ENCODE peak calls at places on chromosomes 1 and 21, in four cellular contexts. I is mammary epithelial cell, J is osteoblast, H is heart right ventricle. U is an unnamed sample. For H3K36me3, the result is how much of the 10 kb centered on the place peaks cover.

GRCh38 chr1:5877683-5878530 is 114.3 kb downstream of the NPHP4 start:
- DNase-seq in I (no peak), J (peak), H (no peak), U (no peak)

GRCh38 chr1:93631626-93632365 is 49.8 kb downstream of the BCAR3 start:
- DNase-seq in I (no peak), J (no peak), H (no peak), U (no peak)

GRCh38 chr1:163875214-163875926 is 553.6 kb downstream of the NUF2 start:
- DNase-seq in I (no peak), H (peak), J (peak), U (no peak)

GRCh38 chr1:205301842-205302588 is 19.5 kb downstream of the NUAK2 start:
- DNase-seq in H (no peak), I (no peak), J (peak), U (no peak)

GRCh38 chr1:184456189-184456588 is 69.4 kb downstream of the C1orf21 start:
- DNase-seq in J (no peak), H (no peak), I (no peak), U (no peak)

GRCh38 chr1:11934295-11935039 is at the start of gene PLOD1:
- DNase-seq in I (peak), H (peak), J (peak), U (peak)

GRCh38 chr1:209431402-209431801 is 152.1 kb upstream of the CAMK1G start:
- DNase-seq in J (no peak), I (no peak), H (no peak), U (no peak)

GRCh38 chr21:14325575-14325974 is 57.4 kb downstream of the HSPA13 start:
- DNase-seq in H (no peak), I (no peak), J (no peak), U (no peak)

GRCh38 chr1:22776051-22776611 is 65.5 kb downstream of the EPHB2 start:
- DNase-seq in H (no peak), J (peak), I (no peak), U (no peak)

GRCh38 chr1:51463561-51463960 is 55.5 kb downstream of the EPS15 start:
- DNase-seq in J (no peak), H (no peak), I (no peak), U (no peak)

GRCh38 chr21:39690454-39690853 is 54.5 kb upstream of the IGSF5 start:
- DNase-seq in I (no peak), H (no peak), J (no peak), U (no peak)

GRCh38 chr1:111032295-111032897 is 68.7 kb upstream of the LRIF1 start:
- DNase-seq in H (peak), I (peak), J (no peak), U (peak)

GRCh38 chr1:199901341-199901740 is 126.2 kb upstream of the NR5A2 start:
- DNase-seq in I (no peak), H (no peak), J (no peak), U (no peak)

GRCh38 chr1:215631040-215631439 is 63.9 kb downstream of the KCTD3 start:
- DNase-seq in I (no peak), H (no peak), J (no peak), U (no peak)

GRCh38 chr1:8379513-8380186 is 61.7 kb downstream of the SLC45A1 start:
- DNase-seq in I (no peak), H (no peak), J (peak), U (peak)

GRCh38 chr1:35361638-35362037 is 93.1 kb downstream of the ZMYM4 start:
- DNase-seq in J (no peak), H (no peak), I (no peak), U (no peak)

GRCh38 chr1:22737374-22738068 is 26.9 kb downstream of the EPHB2 start:
- DNase-seq in J (no peak), H (no peak), I (no peak), U (no peak)

GRCh38 chr1:29324771-29325351 is 88.5 kb downstream of the PTPRU start:
- DNase-seq in I (no peak), J (peak), H (no peak), U (peak)

GRCh38 chr1:14949836-14950674 is 203.5 kb upstream of the TMEM51 start:
- DNase-seq in J (no peak), H (no peak), I (no peak), U (peak)

GRCh38 chr1:46489169-46489637 is 433 bp upstream of the DMBX1 start:
- DNase-seq in I (peak), J (no peak), H (no peak), U (peak)

GRCh38 chr1:245129811-245130210 is 25.0 kb upstream of the KIF26B start:
- DNase-seq in H (no peak), I (no peak), J (no peak), U (no peak)

GRCh38 chr1:28506907-28507246 is 1.0 kb downstream of the RCC1 start:
- DNase-seq in J (no peak), H (no peak), I (no peak), U (no peak)

GRCh38 chr1:95780836-95781235 is 546.8 kb downstream of the RWDD3 start:
- DNase-seq in H (no peak), I (no peak), J (peak), U (no peak)

GRCh38 chr1:79929356-79929755 is 922.8 kb upstream of the ADGRL4 start:
- DNase-seq in J (no peak), I (peak), H (no peak), U (no peak)

GRCh38 chr1:96707023-96707422 is 14.6 kb upstream of the PTBP2 start:
- DNase-seq in H (no peak), J (no peak), I (no peak), U (no peak)

GRCh38 chr1:162358928-162359327 is 17.7 kb downstream of the SPATA46 start:
- DNase-seq in I (no peak), H (no peak), J (no peak), U (no peak)

GRCh38 chr1:216958569-216958968 is 235.3 kb upstream of the ESRRG start:
- DNase-seq in J (no peak), I (no peak), H (no peak), U (no peak)

GRCh38 chr1:31815752-31816484 is at the start of gene SPOCD1:
- DNase-seq in I (peak), H (peak), J (peak), U (peak)

GRCh38 chr21:16308269-16308668 is 578.5 kb downstream of the USP25 start:
- DNase-seq in H (no peak), I (peak), J (no peak), U (no peak)

GRCh38 chr1:223650465-223650864 is 15.0 kb downstream of the CAPN8 start:
- DNase-seq in H (no peak), I (no peak), J (no peak), U (no peak)

GRCh38 chr1:206065547-206066143 is 12.7 kb downstream of the RHEX start:
- DNase-seq in I (no peak), H (no peak), J (no peak), U (no peak)

GRCh38 chr1:95475686-95476457 is 241.9 kb downstream of the RWDD3 start:
- DNase-seq in H (no peak), J (no peak), I (peak), U (no peak)

GRCh38 chr1:180028864-180029263 is 74.3 kb downstream of the CEP350 start:
- DNase-seq in I (no peak), J (no peak), H (no peak), U (no peak)
- H3K36me3 ChIP-seq in I (under half), J (under half), H (under half), U (under half)

GRCh38 chr1:37719572-37720195 is 27.4 kb downstream of the CDCA8 start:
- DNase-seq in H (no peak), J (peak), I (no peak), U (no peak)

GRCh38 chr1:37718901-37719571 is 26.7 kb downstream of the CDCA8 start:
- DNase-seq in H (no peak), J (peak), I (peak), U (no peak)

GRCh38 chr1:37717631-37718030 is 25.3 kb downstream of the CDCA8 start:
- DNase-seq in H (no peak), J (peak), I (no peak), U (no peak)

GRCh38 chr1:37716321-37716720 is 24.0 kb downstream of the CDCA8 start:
- DNase-seq in H (no peak), I (no peak), J (peak), U (no peak)

GRCh38 chr1:37718181-37718900 is 26.0 kb downstream of the CDCA8 start:
- DNase-seq in J (peak), I (no peak), H (no peak), U (peak)
- H3K4me3 ChIP-seq in J (no peak), I (no peak), H (no peak), U (no peak)

GRCh38 chr1:39006726-39007645 is 15.9 kb downstream of the AKIRIN1 start:
- DNase-seq in J (no peak), I (no peak), H (no peak), U (peak)
- H3K36me3 ChIP-seq in J (half or more), I (under half), H (under half), U (under half)

DNA sequence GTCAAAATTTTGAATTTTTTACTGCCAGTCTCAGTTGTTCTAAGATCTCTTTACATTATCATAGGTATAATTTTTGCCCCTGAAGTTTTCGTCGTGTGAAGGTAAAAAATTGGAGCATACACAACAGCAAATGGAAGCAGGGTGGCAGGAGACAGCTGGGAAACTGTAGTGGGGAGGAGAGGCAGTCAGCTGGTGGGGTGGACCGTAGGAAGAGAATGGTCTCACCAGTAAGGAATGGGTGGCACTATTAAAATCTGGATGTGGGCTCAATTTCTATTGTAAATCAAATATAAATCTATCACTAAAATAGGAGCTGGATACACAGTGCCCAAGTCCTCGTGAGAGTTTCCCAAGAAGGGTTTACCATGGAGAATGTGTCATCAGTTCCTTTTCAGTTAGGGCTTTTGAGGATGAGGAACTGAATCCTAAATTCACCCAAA is 10.3 kb upstream of the IRF2BP2 start:
- DNase-seq in H (no peak), J (peak), I (no peak), U (no peak)
- H3K4me3 ChIP-seq in H (no peak), J (no peak), I (no peak), U (no peak)

GRCh38 chr1:172814428-172814827 is 155.5 kb downstream of the FASLG start:
- DNase-seq in I (no peak), J (no peak), H (no peak), U (no peak)

GRCh38 chr1:172813330-172813729 is 154.4 kb downstream of the FASLG start:
- DNase-seq in H (no peak), J (no peak), I (no peak), U (no peak)

GRCh38 chr1:172811698-172812097 is 152.8 kb downstream of the FASLG start:
- DNase-seq in J (no peak), H (no peak), I (no peak), U (no peak)

GRCh38 chr1:172810480-172810879 is 151.6 kb downstream of the FASLG start:
- DNase-seq in J (no peak), I (no peak), H (no peak), U (no peak)

GRCh38 chr1:172812118-172812517 is 153.2 kb downstream of the FASLG start:
- DNase-seq in H (no peak), J (no peak), I (no peak), U (no peak)
- H3K36me3 ChIP-seq in H (under half), J (under half), I (under half), U (under half)

GRCh38 chr1:173474097-173474779 is 2.9 kb upstream of the PRDX6 start:
- DNase-seq in H (no peak), I (no peak), J (no peak), U (no peak)
- H3K4me3 ChIP-seq in H (no peak), I (no peak), J (peak), U (no peak)

DNA sequence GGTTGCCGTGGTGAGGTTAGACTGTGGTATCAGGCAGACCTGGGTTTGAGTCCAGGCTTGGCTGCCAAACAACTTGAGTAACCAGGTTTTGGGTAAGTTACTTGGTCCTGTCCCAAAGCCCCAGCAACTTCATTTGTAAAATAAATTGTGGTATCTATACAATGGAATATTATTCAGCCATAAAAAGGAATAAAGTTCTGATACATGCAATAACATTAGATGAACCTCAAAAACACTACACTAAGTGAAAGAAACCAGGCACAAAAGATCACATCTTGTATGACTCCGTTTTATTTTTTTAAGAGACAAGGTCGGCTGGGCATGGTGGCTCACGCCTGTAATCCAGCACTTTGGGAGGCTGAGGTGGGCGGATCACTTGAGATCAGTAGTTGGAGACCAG is 16.4 kb upstream of the MIXL1 start:
- DNase-seq in H (no peak), J (no peak), I (no peak), U (no peak)
- H3K36me3 ChIP-seq in H (under half), J (under half), I (under half), U (under half)

GRCh38 chr1:119008483-119009299 is 20.5 kb upstream of the TBX15 start:
- DNase-seq in H (peak), I (peak), J (peak), U (peak)
- H3K4me3 ChIP-seq in H (peak), I (no peak), J (peak), U (peak)

DNA sequence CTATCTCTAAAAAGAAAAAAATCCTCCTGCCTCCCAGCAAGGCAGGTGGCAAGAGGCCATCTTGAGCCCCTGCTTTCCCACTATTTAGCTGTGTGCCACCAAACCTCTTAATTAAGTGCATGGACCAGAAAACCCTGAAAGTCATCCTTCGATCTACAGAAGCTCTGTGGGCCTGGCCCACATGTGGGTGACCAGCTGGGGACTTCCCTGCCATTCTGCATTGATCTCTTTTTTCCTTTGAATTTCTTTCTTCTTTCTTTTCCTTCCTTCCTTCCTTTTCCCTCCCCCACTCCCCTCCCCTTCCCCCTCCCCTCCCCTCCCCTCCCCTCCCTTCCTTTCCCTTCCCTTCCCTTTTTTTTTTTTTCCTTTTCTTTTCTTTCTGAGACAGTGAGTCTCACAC is 38.0 kb downstream of the KIF21B start:
- DNase-seq in I (no peak), J (no peak), H (no peak), U (no peak)
- H3K36me3 ChIP-seq in I (under half), J (under half), H (under half), U (under half)